ENCODE peak calls at places on chromosomes 6 and 20, in four cellular contexts. Z, A, N and C are unnamed samples.

GRCh38 chr6:3569817-3570216 is 113.0 kb upstream of the SLC22A23 start:
- DNase-seq in A (no peak), N (no peak), Z (no peak), C (no peak)

GRCh38 chr6:34888874-34889555 is at the start of gene ANKS1A:
- DNase-seq in A (peak), N (peak), Z (peak), C (peak)

GRCh38 chr20:48647873-48648272 is 179.9 kb downstream of the PREX1 start:
- DNase-seq in N (no peak), A (no peak), Z (no peak), C (no peak)

GRCh38 chr6:149488815-149489214 is 4.0 kb upstream of the ZC3H12D start:
- DNase-seq in N (no peak), A (no peak), Z (no peak), C (no peak)

GRCh38 chr20:43459022-43459942 is 1.6 kb downstream of the SRSF6 start:
- DNase-seq in A (no peak), Z (no peak), N (peak), C (no peak)

GRCh38 chr6:106300944-106301343 is 24.6 kb downstream of the ATG5 start:
- DNase-seq in N (no peak), A (peak), Z (peak), C (no peak)

GRCh38 chr20:31572042-31572700 is 32.9 kb upstream of the ID1 start:
- DNase-seq in Z (no peak), N (no peak), A (no peak), C (no peak)

GRCh38 chr6:108541843-108542795 is 18.6 kb upstream of the FOXO3 start:
- DNase-seq in A (peak), Z (no peak), N (peak), C (peak)

GRCh38 chr6:33298773-33299236 is at the start of gene RGL2:
- DNase-seq in A (no peak), Z (no peak), N (peak), C (peak)

GRCh38 chr6:89951574-89952360 is 57.5 kb downstream of the GJA10 start:
- DNase-seq in N (no peak), A (peak), Z (no peak), C (no peak)

GRCh38 chr20:48131581-48131980 is 346.3 kb upstream of the SULF2 start:
- DNase-seq in N (no peak), A (no peak), Z (no peak), C (no peak)

GRCh38 chr6:106525111-106525884 is 104.0 kb downstream of the RTN4IP1 start:
- DNase-seq in Z (no peak), N (no peak), A (no peak), C (no peak)

GRCh38 chr6:148758492-148758891 is 11.7 kb downstream of the UST start:
- DNase-seq in N (no peak), A (no peak), Z (peak), C (no peak)

GRCh38 chr6:151961809-151962208 is 154.3 kb downstream of the ESR1 start:
- DNase-seq in A (no peak), N (no peak), Z (no peak), C (no peak)

GRCh38 chr6:102197211-102197610 is 803.7 kb downstream of the GRIK2 start:
- DNase-seq in A (no peak), Z (no peak), N (no peak), C (no peak)

GRCh38 chr6:87151786-87152527 is 3.4 kb upstream of the ZNF292 start:
- DNase-seq in Z (no peak), N (no peak), A (no peak), C (no peak)

GRCh38 chr6:163634514-163635171 is 220.1 kb downstream of the QKI start:
- DNase-seq in A (no peak), Z (no peak), N (no peak), C (no peak)

GRCh38 chr6:52992980-52993379 is 2.1 kb downstream of the GSTA4 start:
- DNase-seq in Z (no peak), N (no peak), A (no peak), C (no peak)

GRCh38 chr20:8389381-8390368 is 257.6 kb downstream of the PLCB1 start:
- DNase-seq in Z (no peak), N (peak), A (peak), C (peak)

GRCh38 chr6:21850682-21851081 is 257.1 kb downstream of the SOX4 start:
- DNase-seq in Z (no peak), A (no peak), N (no peak), C (no peak)

GRCh38 chr6:163364641-163365040 is 49.9 kb upstream of the QKI start:
- DNase-seq in A (no peak), N (no peak), Z (no peak), C (no peak)

GRCh38 chr6:158870418-158870957 is 51.3 kb upstream of the EZR start:
- DNase-seq in A (no peak), Z (no peak), N (no peak), C (no peak)

GRCh38 chr6:5510331-5510730 is 249.0 kb downstream of the FARS2 start:
- DNase-seq in A (no peak), Z (no peak), N (no peak), C (no peak)

GRCh38 chr20:4763261-4763660 is 41.6 kb downstream of the PRND start:
- DNase-seq in N (no peak), Z (no peak), A (no peak), C (no peak)

GRCh38 chr6:14022673-14023072 is 94.9 kb upstream of the CD83 start:
- DNase-seq in Z (no peak), N (no peak), A (no peak), C (no peak)
- TF ChIP-seq SP1 in Z (no peak), N (no peak), A (no peak), C (no peak)

DNA sequence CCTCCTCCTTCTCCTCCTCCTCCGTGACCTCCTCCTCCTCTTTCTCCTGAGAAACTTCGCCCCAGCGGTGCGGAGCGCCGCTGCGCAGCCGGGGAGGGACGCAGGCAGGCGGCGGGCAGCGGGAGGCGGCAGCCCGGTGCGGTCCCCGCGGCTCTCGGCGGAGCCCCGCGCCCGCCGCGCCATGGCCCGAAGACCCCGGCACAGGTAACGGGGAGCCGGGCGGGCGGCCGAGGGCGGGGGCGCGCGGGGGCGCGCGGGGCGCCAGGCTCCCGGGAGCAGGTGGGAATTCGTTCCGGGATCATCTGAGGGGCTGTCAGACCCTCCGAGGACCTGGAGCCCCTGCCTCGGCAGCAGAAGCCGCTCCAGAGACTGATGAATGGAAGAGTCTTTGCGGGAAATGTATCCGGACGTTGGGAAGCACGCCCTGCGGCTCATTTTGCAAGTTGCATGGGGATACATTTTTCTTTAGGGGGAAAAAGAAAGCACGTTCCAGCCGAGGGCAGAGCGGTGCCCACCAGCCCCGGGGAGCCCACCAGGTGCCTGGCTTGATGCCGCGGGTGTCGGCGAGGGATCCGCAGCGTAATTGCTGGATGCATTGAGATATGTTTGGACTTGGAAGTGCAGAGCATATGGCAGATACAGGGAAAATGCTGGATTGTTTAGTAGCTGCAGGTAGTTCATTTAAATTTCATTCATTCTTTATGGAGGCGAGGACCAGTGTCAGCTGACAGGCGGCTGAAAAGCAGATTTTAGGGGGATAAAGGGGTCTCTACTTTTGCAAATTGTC is 418 bp downstream of the MYB start:
- DNase-seq in Z (no peak), A (no peak), N (no peak), C (peak)
- TF ChIP-seq FOXK2 in Z (no peak), A (no peak), N (no peak), C (no peak)

GRCh38 chr20:59135093-59135492 is 28.5 kb upstream of the ZNF831 start:
- DNase-seq in A (no peak), N (no peak), Z (no peak), C (no peak)
- TF ChIP-seq SP1 in A (no peak), N (no peak), Z (no peak), C (no peak)

GRCh38 chr6:143507358-143508145 is 4.0 kb downstream of the FUCA2 start:
- DNase-seq in N (no peak), Z (no peak), A (no peak), C (no peak)

GRCh38 chr6:143513410-143513809 is 1.9 kb upstream of the FUCA2 start:
- DNase-seq in A (peak), N (peak), Z (no peak), C (peak)

GRCh38 chr6:143514996-143515760 is 3.7 kb upstream of the FUCA2 start:
- DNase-seq in Z (no peak), A (no peak), N (no peak), C (no peak)

GRCh38 chr6:143515766-143516355 is 4.3 kb upstream of the FUCA2 start:
- DNase-seq in A (no peak), N (no peak), Z (no peak), C (no peak)

GRCh38 chr6:143510991-143511891 is at the start of gene FUCA2:
- DNase-seq in A (peak), N (peak), Z (peak), C (peak)
- TF ChIP-seq FOXK2 in A (no peak), N (peak), Z (no peak), C (no peak)

DNA sequence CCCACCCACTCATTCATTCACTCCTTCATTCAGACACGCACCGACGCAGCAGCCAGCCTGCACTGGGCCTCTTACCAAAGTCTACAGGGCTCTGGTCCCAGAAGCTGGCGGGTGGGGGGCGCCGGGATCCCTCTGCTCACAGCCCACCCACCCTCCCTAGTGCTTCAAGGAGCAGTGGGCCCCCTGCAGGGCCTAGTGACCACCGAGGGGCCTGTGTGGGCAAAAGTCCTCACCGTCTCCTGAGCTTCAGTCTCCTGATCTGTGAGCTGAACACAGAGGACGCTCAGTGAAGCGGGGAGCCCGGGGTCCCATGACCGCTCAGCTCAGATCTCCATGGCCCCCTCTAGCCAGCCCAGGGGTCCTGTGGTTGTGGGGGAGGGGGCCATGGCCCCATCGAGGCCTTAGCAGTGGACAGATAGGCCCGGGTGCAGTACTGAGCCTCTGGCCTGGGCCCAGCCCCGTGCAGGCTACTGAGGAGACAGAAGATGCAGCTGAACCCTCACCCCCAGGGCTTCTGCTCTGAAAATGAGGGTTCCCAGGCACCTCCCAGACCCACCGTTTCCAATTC is 33.4 kb upstream of the MRGBP start:
- DNase-seq in A (no peak), N (no peak), Z (no peak), C (no peak)
- TF ChIP-seq SP1 in A (no peak), N (no peak), Z (no peak), C (no peak)

GRCh38 chr20:34526466-34526865 is 10.2 kb downstream of the DYNLRB1 start:
- DNase-seq in Z (no peak), A (no peak), N (no peak), C (no peak)

GRCh38 chr20:34524426-34524825 is 8.2 kb downstream of the DYNLRB1 start:
- DNase-seq in A (no peak), Z (no peak), N (no peak), C (no peak)

GRCh38 chr20:34525342-34525708 is 9.1 kb downstream of the DYNLRB1 start:
- DNase-seq in A (no peak), N (no peak), Z (no peak), C (no peak)

GRCh38 chr20:34525709-34526416 is 9.6 kb downstream of the DYNLRB1 start:
- DNase-seq in N (no peak), Z (no peak), A (peak), C (no peak)

DNA sequence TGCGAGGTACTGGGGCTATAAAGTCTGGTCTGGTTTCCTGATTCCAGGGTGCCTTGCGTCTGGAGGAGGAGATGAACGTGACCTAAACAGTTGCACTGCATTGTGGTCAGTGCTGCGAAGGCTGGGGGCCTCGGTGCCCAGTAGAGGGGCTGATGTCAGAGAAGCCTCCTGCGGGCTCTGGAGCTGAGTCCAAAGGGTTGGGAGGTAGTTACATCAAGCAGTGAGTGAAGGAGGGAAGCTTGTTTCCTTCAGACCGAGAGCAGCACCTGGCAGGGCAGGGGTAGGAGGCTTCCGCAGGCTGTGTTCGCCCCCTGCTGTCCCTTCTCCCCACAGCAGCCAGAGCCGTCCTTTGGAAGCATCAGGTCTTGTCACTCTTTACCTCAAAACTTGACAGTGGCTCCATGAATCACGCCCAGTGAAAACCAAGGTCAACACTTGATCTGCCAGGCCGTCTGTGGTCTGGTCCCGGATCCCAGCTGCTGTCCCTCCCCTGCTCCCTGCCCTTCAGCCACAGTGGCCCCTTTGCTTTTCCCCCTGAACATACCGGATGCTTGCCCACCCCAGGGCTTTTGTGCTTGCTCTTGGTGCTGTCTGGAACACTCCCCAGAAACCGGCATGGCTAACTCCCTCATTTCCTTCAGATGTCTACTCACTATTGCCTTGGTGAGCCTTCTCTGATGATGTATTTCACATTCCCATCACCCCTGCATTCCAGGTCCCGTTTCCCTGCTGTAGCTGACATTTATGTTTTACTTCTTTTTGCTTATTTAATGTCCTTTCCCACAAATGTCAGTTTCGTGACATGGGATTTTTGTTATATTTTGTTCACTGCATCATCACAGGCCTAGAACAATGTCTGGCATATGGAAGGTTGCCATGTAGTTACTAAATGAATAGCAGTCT is 7.0 kb downstream of the DYNLRB1 start:
- DNase-seq in Z (no peak), A (peak), N (peak), C (peak)
- TF ChIP-seq FOXK2 in Z (no peak), A (no peak), N (no peak), C (no peak)

GRCh38 chr6:815348-815738 is 122.4 kb upstream of the EXOC2 start:
- DNase-seq in A (peak), Z (no peak), N (peak), C (peak)
- TF ChIP-seq SP1 in A (no peak), Z (no peak), N (no peak), C (no peak)

DNA sequence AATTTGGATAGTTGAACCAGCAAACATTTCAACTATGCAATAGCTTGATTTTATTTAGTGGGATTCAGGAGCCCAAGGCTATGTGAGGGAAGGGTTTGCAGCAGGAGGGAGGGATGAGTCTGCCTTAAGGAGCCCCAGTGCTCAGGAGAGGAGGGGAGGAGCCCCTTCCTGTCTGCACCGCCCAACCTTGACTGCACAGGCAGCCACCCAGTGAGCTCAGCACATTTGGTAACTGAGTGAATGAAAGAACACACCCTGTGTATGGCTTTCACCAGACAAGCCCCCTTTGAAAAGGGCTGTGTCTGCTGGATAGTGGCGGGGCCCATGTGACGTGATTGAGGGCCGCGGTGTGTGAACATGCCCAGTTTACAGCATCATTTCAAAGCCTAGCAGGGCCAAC is 17.0 kb downstream of the DACT2 start:
- DNase-seq in N (peak), Z (no peak), A (peak), C (no peak)
- TF ChIP-seq FOXK2 in N (no peak), Z (no peak), A (no peak), C (no peak)